ENCODE peak calls at places on chromosome 21, in six cellular contexts. M is neuronal stem cell, Z is H9, D is GM23248, W is spleen, S is left ventricle myocardium inferior. H is an unnamed sample. For H3K4me1, the result is how much of the 10 kb centered on the place peaks cover.

GRCh38 chr21:33355355-33355754 is 30.6 kb downstream of the IFNAR1 start:
- DNase-seq in S (no peak), Z (no peak), M (no peak), W (no peak), D (no peak), H (no peak)

GRCh38 chr21:24123785-24124184 is 1483.5 kb downstream of the MRPL39 start:
- DNase-seq in D (no peak), M (no peak), S (no peak), Z (no peak), W (no peak), H (no peak)

GRCh38 chr21:38447611-38448010 is 50.7 kb downstream of the ERG start:
- DNase-seq in S (no peak), M (no peak), W (no peak), D (no peak), Z (no peak), H (no peak)

GRCh38 chr21:16061194-16061593 is 331.4 kb downstream of the USP25 start:
- DNase-seq in D (no peak), S (no peak), M (no peak), W (peak), Z (no peak), H (no peak)

GRCh38 chr21:35989185-35989735 is 71.1 kb downstream of the SETD4 start:
- DNase-seq in W (no peak), S (no peak), M (no peak), Z (no peak), D (peak), H (no peak)

GRCh38 chr21:37855568-37856391 is 60.5 kb downstream of the KCNJ6 start:
- DNase-seq in Z (no peak), M (no peak), S (no peak), D (peak), W (no peak), H (no peak)

GRCh38 chr21:27201197-27201596 is 234.3 kb upstream of the ADAMTS5 start:
- DNase-seq in S (no peak), M (no peak), Z (no peak), W (no peak), D (peak), H (no peak)

GRCh38 chr21:15005391-15005790 is 59.4 kb downstream of the NRIP1 start:
- DNase-seq in S (no peak), D (peak), M (no peak), W (peak), Z (peak), H (no peak)

GRCh38 chr21:36701912-36702621 is 3.2 kb downstream of the SIM2 start:
- DNase-seq in M (no peak), S (no peak), D (no peak), Z (peak), W (no peak), H (no peak)

DNA sequence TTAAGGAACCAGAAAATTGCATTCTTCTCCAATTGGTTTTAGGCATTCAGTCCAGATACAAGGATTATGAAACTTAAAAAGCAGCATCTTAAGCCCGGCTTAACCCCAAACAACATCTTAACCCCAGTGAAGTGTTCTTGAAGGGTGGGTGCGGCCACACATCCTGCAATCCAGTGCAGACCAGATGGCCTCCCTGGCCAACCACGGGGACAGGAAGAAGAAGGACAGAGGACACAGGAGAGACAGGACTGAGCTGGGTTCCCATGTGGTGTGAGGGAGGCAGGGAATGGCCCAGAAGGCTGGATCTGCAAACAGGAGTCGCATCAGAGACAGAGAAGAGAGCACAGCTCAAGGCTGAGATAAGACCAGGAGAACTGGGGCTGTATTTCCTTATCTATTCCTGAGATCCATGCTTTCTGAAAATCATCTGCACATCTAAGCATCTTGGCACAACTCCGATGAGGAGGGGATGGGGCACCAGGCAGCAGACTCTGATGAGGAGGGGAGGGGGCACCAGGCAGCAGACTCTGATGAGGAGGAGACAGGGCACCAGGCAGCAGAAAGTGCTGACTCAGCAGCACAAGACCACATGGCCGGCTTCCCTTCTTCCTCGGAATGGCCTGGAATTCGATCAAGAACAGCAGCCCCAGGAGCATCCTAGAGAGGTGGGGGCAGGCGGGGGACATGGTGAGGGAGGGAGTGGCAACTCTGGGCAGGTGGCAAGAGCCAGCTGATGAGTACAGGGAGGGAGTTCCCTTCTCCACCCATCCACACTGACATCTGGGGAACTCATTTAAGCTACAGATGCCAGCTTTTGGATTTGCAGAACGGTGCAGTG is 26.6 kb downstream of the ABCG1 start:
- DNase-seq in S (no peak), Z (peak), D (no peak), M (no peak), W (peak), H (no peak)
- H3K27ac ChIP-seq in S (no peak), Z (no peak), D (no peak), M (no peak), W (peak), H (no peak)

GRCh38 chr21:42127164-42128125 is 56.3 kb downstream of the UMODL1 start:
- DNase-seq in W (peak), S (no peak), D (no peak), M (no peak), Z (no peak), H (no peak)

GRCh38 chr21:42124826-42125570 is 53.9 kb downstream of the UMODL1 start:
- DNase-seq in W (no peak), S (no peak), M (no peak), Z (no peak), D (no peak), H (no peak)

GRCh38 chr21:42123509-42123908 is 52.4 kb downstream of the UMODL1 start:
- DNase-seq in D (no peak), W (no peak), Z (no peak), M (no peak), S (no peak), H (no peak)

GRCh38 chr21:42124081-42124480 is 53.0 kb downstream of the UMODL1 start:
- DNase-seq in M (no peak), Z (no peak), S (no peak), W (peak), D (no peak), H (no peak)

GRCh38 chr21:42125571-42126544 is 54.7 kb downstream of the UMODL1 start:
- DNase-seq in Z (peak), S (no peak), M (no peak), W (peak), D (peak), H (no peak)
- H3K4me1 ChIP-seq in Z (under half), S (under half), M (under half), W (under half), D (under half), H (under half)

DNA sequence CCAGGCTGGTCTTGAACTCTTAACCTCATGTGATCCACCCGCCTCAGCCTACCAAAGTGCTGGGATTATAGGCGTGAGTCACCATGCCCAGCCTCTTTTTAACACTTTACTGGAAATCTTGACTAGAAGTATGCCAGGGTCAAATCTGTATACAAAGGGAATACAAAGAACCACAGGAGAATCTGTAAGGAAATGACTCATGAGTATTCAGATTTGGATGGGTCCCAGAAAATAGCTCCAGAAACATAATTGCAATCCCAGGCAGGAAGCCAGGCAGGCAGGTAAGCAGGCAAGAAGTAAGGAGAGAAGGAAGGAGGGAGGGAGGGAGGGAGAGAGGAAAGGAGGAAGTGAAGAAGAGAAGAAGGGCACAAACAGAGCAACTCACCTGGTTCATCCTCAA is 22.8 kb upstream of the TIAM1 start:
- DNase-seq in W (no peak), S (no peak), D (peak), M (no peak), Z (no peak), H (no peak)
- H3K27ac ChIP-seq in W (no peak), S (no peak), D (no peak), M (no peak), Z (no peak), H (no peak)

GRCh38 chr21:34595457-34595856 is 19.5 kb downstream of the RCAN1 start:
- DNase-seq in M (no peak), D (no peak), Z (no peak), S (no peak), W (no peak), H (no peak)

GRCh38 chr21:34593423-34593822 is 21.5 kb downstream of the RCAN1 start:
- DNase-seq in S (no peak), D (no peak), Z (no peak), M (no peak), W (no peak), H (no peak)

GRCh38 chr21:34596561-34597271 is 18.2 kb downstream of the RCAN1 start:
- DNase-seq in M (no peak), W (no peak), Z (no peak), S (no peak), D (no peak), H (no peak)

GRCh38 chr21:34593954-34594531 is 20.9 kb downstream of the RCAN1 start:
- DNase-seq in W (no peak), M (no peak), Z (no peak), S (no peak), D (no peak), H (no peak)

DNA sequence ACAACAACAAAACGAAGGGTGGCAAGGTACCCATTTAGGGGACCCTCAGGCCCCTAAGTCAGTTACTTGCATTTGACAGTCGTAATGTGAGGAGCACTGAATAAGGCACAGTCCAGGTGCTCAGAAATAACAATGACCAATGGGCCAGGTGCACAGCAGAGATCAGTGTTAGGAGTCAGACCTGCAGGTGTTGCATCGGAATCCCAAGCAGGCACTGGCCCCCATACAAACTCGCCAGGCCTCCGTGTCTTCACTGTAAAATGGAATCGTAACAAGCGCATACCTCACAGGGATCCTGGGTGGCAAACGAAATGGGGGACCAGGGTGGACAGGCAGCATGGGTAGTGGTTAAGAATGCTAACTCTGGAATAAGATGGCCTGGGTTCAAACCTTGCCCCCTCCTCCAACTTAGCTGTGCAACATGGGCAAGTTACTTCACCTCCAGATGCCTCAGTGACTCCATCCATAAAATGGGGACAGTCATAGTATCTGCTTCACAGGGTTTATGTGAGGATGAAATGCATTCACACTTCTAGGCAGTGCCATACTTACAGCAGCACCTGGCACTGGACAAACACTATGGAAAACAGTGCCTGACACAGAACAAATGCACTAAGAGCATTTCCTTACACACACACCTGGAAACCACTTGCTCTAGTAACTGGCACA is 20.2 kb downstream of the RCAN1 start:
- DNase-seq in M (no peak), S (no peak), D (no peak), W (no peak), Z (no peak), H (no peak)
- H3K4me1 ChIP-seq in M (under half), S (half or more), D (under half), W (under half), Z (under half), H (under half)

GRCh38 chr21:44912158-44912473 is 8.6 kb downstream of the ITGB2 start:
- DNase-seq in S (no peak), Z (no peak), M (no peak), W (peak), D (no peak), H (no peak)
- H3K27ac ChIP-seq in S (peak), Z (no peak), M (no peak), W (peak), D (no peak), H (no peak)

GRCh38 chr21:26097475-26097874 is 73.1 kb downstream of the APP start:
- DNase-seq in S (no peak), M (no peak), W (no peak), D (no peak), Z (no peak), H (no peak)
- H3K4me1 ChIP-seq in S (under half), M (under half), W (under half), D (under half), Z (under half), H (under half)

DNA sequence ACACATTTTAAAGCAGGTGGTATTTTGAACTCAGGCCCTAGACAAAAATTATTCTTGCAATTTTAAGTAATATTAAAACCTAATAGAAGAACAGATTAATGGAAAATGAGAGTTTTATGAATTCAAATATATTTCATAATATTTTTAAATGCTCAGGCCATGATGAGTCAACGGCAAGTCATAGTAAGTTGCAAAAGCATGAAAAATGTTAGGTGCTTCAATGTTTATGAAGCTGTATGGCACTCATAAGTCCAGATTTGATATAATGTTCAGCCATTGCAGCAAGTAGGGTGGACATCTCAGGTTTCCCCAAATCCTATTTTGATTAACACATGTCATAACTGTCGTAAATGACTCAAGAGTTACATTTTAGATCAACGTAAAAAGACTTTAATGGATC is 112.6 kb downstream of the GRIK1 start:
- DNase-seq in M (no peak), D (peak), S (no peak), Z (no peak), W (no peak), H (no peak)
- H3K27ac ChIP-seq in M (no peak), D (no peak), S (no peak), Z (no peak), W (no peak), H (no peak)